ENCODE peak calls at places on chromosomes 13 and 19, in five cellular contexts. One of them, this sample, is unnamed.

GRCh38 chr13:74040200-74040599 is 94.0 kb downstream of the KLF12 start:
- DNase-seq in HepG2: peak
- DNase-seq in esophagus squamous epithelium: no peak
- DNase-seq in NCI-H2081: no peak
- DNase-seq in IMR-90: peak
- DNase-seq in this sample: no peak

GRCh38 chr19:46460981-46461380 is 10.4 kb downstream of the PNMA8A start:
- DNase-seq in HepG2: no peak
- DNase-seq in esophagus squamous epithelium: no peak
- DNase-seq in NCI-H2081: no peak
- DNase-seq in IMR-90: no peak
- DNase-seq in this sample: no peak

GRCh38 chr13:46119883-46120614 is 15.2 kb upstream of the CPB2 start:
- DNase-seq in HepG2: no peak
- DNase-seq in esophagus squamous epithelium: no peak
- DNase-seq in NCI-H2081: no peak
- DNase-seq in IMR-90: peak
- DNase-seq in this sample: no peak

GRCh38 chr13:40017662-40018262 is 362.3 kb downstream of the COG6 start:
- DNase-seq in HepG2: no peak
- DNase-seq in esophagus squamous epithelium: no peak
- DNase-seq in NCI-H2081: no peak
- DNase-seq in IMR-90: no peak
- DNase-seq in this sample: no peak

GRCh38 chr13:109708014-109708617 is 78.3 kb downstream of the IRS2 start:
- DNase-seq in HepG2: no peak
- DNase-seq in esophagus squamous epithelium: no peak
- DNase-seq in NCI-H2081: no peak
- DNase-seq in IMR-90: no peak
- DNase-seq in this sample: no peak

GRCh38 chr13:25632166-25632888 is 260.6 kb downstream of the ATP8A2 start:
- DNase-seq in HepG2: no peak
- DNase-seq in esophagus squamous epithelium: no peak
- DNase-seq in NCI-H2081: no peak
- DNase-seq in IMR-90: no peak
- DNase-seq in this sample: no peak

GRCh38 chr19:28898279-28898678 is 314.7 kb downstream of the UQCRFS1 start:
- DNase-seq in HepG2: no peak
- DNase-seq in esophagus squamous epithelium: no peak
- DNase-seq in NCI-H2081: no peak
- DNase-seq in IMR-90: peak
- DNase-seq in this sample: no peak

GRCh38 chr19:7720351-7720750 is 11.6 kb downstream of the CLEC4G start:
- DNase-seq in HepG2: no peak
- DNase-seq in esophagus squamous epithelium: no peak
- DNase-seq in NCI-H2081: no peak
- DNase-seq in IMR-90: no peak
- DNase-seq in this sample: no peak

GRCh38 chr19:12996542-12997094 is 1.3 kb downstream of the NFIX start:
- DNase-seq in HepG2: peak
- DNase-seq in esophagus squamous epithelium: no peak
- DNase-seq in NCI-H2081: no peak
- DNase-seq in IMR-90: peak
- DNase-seq in this sample: no peak

GRCh38 chr19:2320939-2321338 is 7.4 kb downstream of the LSM7 start:
- DNase-seq in HepG2: no peak
- DNase-seq in esophagus squamous epithelium: no peak
- DNase-seq in NCI-H2081: no peak
- DNase-seq in IMR-90: no peak
- DNase-seq in this sample: no peak

GRCh38 chr13:21557995-21558394 is 46.0 kb downstream of the MICU2 start:
- DNase-seq in HepG2: peak
- DNase-seq in esophagus squamous epithelium: no peak
- DNase-seq in NCI-H2081: no peak
- DNase-seq in IMR-90: no peak
- DNase-seq in this sample: no peak

GRCh38 chr19:51026554-51026831 is at the start of gene KLK11:
- DNase-seq in HepG2: no peak
- DNase-seq in esophagus squamous epithelium: no peak
- DNase-seq in NCI-H2081: no peak
- DNase-seq in IMR-90: no peak
- DNase-seq in this sample: no peak

GRCh38 chr19:782195-783043 is 14.8 kb upstream of the PTBP1 start:
- DNase-seq in HepG2: peak
- DNase-seq in esophagus squamous epithelium: no peak
- DNase-seq in NCI-H2081: no peak
- DNase-seq in IMR-90: peak
- DNase-seq in this sample: no peak

GRCh38 chr19:54152267-54152666 is 7.3 kb downstream of the LENG1 start:
- DNase-seq in HepG2: no peak
- DNase-seq in esophagus squamous epithelium: no peak
- DNase-seq in NCI-H2081: no peak
- DNase-seq in IMR-90: no peak
- DNase-seq in this sample: no peak

GRCh38 chr19:41886761-41887710 is 4.1 kb downstream of the ARHGEF1 start:
- DNase-seq in HepG2: no peak
- DNase-seq in esophagus squamous epithelium: no peak
- DNase-seq in NCI-H2081: no peak
- DNase-seq in IMR-90: no peak
- DNase-seq in this sample: no peak